ENCODE peak calls at places on chromosomes 6 and 20, in nine cellular contexts. One of them, this sample, is unnamed.

GRCh38 chr20:37297066-37297736 is 7.7 kb downstream of the MANBAL start:
- DNase-seq in A549: no peak
- DNase-seq in SK-N-SH: no peak
- DNase-seq in Panc1: no peak
- DNase-seq in fibroblast of the aortic adventitia: peak
- DNase-seq in neural progenitor cell: no peak
- DNase-seq in GM10248: no peak
- DNase-seq in breast epithelium: peak
- DNase-seq in cardiac muscle cell: peak
- DNase-seq in this sample: no peak

GRCh38 chr20:9417665-9418064 is 96.7 kb upstream of the LAMP5 start:
- DNase-seq in A549: no peak
- DNase-seq in SK-N-SH: no peak
- DNase-seq in Panc1: no peak
- DNase-seq in fibroblast of the aortic adventitia: peak
- DNase-seq in neural progenitor cell: no peak
- DNase-seq in GM10248: no peak
- DNase-seq in breast epithelium: no peak
- DNase-seq in cardiac muscle cell: peak
- DNase-seq in this sample: no peak

GRCh38 chr6:160534050-160534696 is 129.9 kb downstream of the LPA start:
- DNase-seq in A549: peak
- DNase-seq in SK-N-SH: peak
- DNase-seq in Panc1: no peak
- DNase-seq in fibroblast of the aortic adventitia: peak
- DNase-seq in neural progenitor cell: peak
- DNase-seq in GM10248: peak
- DNase-seq in breast epithelium: peak
- DNase-seq in cardiac muscle cell: peak
- DNase-seq in this sample: peak

GRCh38 chr20:44166477-44166876 is 20.5 kb downstream of the JPH2 start:
- DNase-seq in A549: peak
- DNase-seq in SK-N-SH: no peak
- DNase-seq in Panc1: no peak
- DNase-seq in fibroblast of the aortic adventitia: peak
- DNase-seq in neural progenitor cell: no peak
- DNase-seq in GM10248: no peak
- DNase-seq in breast epithelium: no peak
- DNase-seq in cardiac muscle cell: peak
- DNase-seq in this sample: no peak

GRCh38 chr6:104771258-104771832 is 88.4 kb downstream of the HACE1 start:
- DNase-seq in A549: peak
- DNase-seq in SK-N-SH: peak
- DNase-seq in Panc1: peak
- DNase-seq in fibroblast of the aortic adventitia: peak
- DNase-seq in neural progenitor cell: no peak
- DNase-seq in GM10248: peak
- DNase-seq in breast epithelium: no peak
- DNase-seq in cardiac muscle cell: peak
- DNase-seq in this sample: no peak

GRCh38 chr6:38264605-38265004 is 375.1 kb downstream of the BTBD9 start:
- DNase-seq in A549: peak
- DNase-seq in SK-N-SH: no peak
- DNase-seq in Panc1: no peak
- DNase-seq in fibroblast of the aortic adventitia: no peak
- DNase-seq in neural progenitor cell: peak
- DNase-seq in GM10248: no peak
- DNase-seq in breast epithelium: no peak
- DNase-seq in cardiac muscle cell: no peak
- DNase-seq in this sample: no peak

GRCh38 chr6:167543602-167544506 is 219.0 kb downstream of the TTLL2 start:
- DNase-seq in A549: no peak
- DNase-seq in SK-N-SH: no peak
- DNase-seq in Panc1: no peak
- DNase-seq in fibroblast of the aortic adventitia: peak
- DNase-seq in neural progenitor cell: no peak
- DNase-seq in GM10248: no peak
- DNase-seq in breast epithelium: no peak
- DNase-seq in cardiac muscle cell: peak
- DNase-seq in this sample: no peak

GRCh38 chr20:278181-278580 is 12.4 kb downstream of the C20orf96 start:
- DNase-seq in A549: no peak
- DNase-seq in SK-N-SH: no peak
- DNase-seq in Panc1: no peak
- DNase-seq in fibroblast of the aortic adventitia: no peak
- DNase-seq in neural progenitor cell: no peak
- DNase-seq in GM10248: no peak
- DNase-seq in breast epithelium: no peak
- DNase-seq in cardiac muscle cell: no peak
- DNase-seq in this sample: no peak

GRCh38 chr6:129748212-129748900 is 38.4 kb upstream of the ARHGAP18 start:
- DNase-seq in A549: no peak
- DNase-seq in SK-N-SH: no peak
- DNase-seq in Panc1: no peak
- DNase-seq in fibroblast of the aortic adventitia: peak
- DNase-seq in neural progenitor cell: no peak
- DNase-seq in GM10248: peak
- DNase-seq in breast epithelium: peak
- DNase-seq in cardiac muscle cell: peak
- DNase-seq in this sample: no peak

GRCh38 chr6:40436685-40437604 is 150.2 kb downstream of the LRFN2 start:
- DNase-seq in A549: no peak
- DNase-seq in SK-N-SH: peak
- DNase-seq in Panc1: no peak
- DNase-seq in fibroblast of the aortic adventitia: peak
- DNase-seq in neural progenitor cell: no peak
- DNase-seq in GM10248: no peak
- DNase-seq in breast epithelium: no peak
- DNase-seq in cardiac muscle cell: peak
- DNase-seq in this sample: no peak

GRCh38 chr20:49497217-49497560 is 14.7 kb upstream of the KCNB1 start:
- DNase-seq in A549: no peak
- DNase-seq in SK-N-SH: no peak
- DNase-seq in Panc1: no peak
- DNase-seq in fibroblast of the aortic adventitia: no peak
- DNase-seq in neural progenitor cell: no peak
- DNase-seq in GM10248: no peak
- DNase-seq in breast epithelium: no peak
- DNase-seq in cardiac muscle cell: peak
- DNase-seq in this sample: no peak

GRCh38 chr20:61253264-61253639 is 1.2 kb downstream of the CDH4 start:
- DNase-seq in A549: peak
- DNase-seq in SK-N-SH: peak
- DNase-seq in Panc1: no peak
- DNase-seq in fibroblast of the aortic adventitia: no peak
- DNase-seq in neural progenitor cell: peak
- DNase-seq in GM10248: no peak
- DNase-seq in breast epithelium: no peak
- DNase-seq in cardiac muscle cell: peak
- DNase-seq in this sample: peak

GRCh38 chr20:50518270-50518721 is 8.1 kb downstream of the PTPN1 start:
- DNase-seq in A549: no peak
- DNase-seq in SK-N-SH: no peak
- DNase-seq in Panc1: no peak
- DNase-seq in fibroblast of the aortic adventitia: peak
- DNase-seq in neural progenitor cell: no peak
- DNase-seq in GM10248: no peak
- DNase-seq in breast epithelium: no peak
- DNase-seq in cardiac muscle cell: peak
- DNase-seq in this sample: no peak

GRCh38 chr6:10595731-10596664 is 74.8 kb downstream of the GCNT2 start:
- DNase-seq in A549: no peak
- DNase-seq in SK-N-SH: no peak
- DNase-seq in Panc1: no peak
- DNase-seq in fibroblast of the aortic adventitia: no peak
- DNase-seq in neural progenitor cell: no peak
- DNase-seq in GM10248: peak
- DNase-seq in breast epithelium: no peak
- DNase-seq in cardiac muscle cell: no peak
- DNase-seq in this sample: no peak

GRCh38 chr6:35757461-35758123 is 18.8 kb upstream of the CLPSL2 start:
- DNase-seq in A549: peak
- DNase-seq in SK-N-SH: no peak
- DNase-seq in Panc1: no peak
- DNase-seq in fibroblast of the aortic adventitia: peak
- DNase-seq in neural progenitor cell: peak
- DNase-seq in GM10248: peak
- DNase-seq in breast epithelium: no peak
- DNase-seq in cardiac muscle cell: peak
- DNase-seq in this sample: peak

GRCh38 chr20:58892126-58892931 is 39.8 kb downstream of the GNAS start:
- DNase-seq in A549: peak
- DNase-seq in SK-N-SH: peak
- DNase-seq in Panc1: peak
- DNase-seq in fibroblast of the aortic adventitia: peak
- DNase-seq in neural progenitor cell: peak
- DNase-seq in GM10248: peak
- DNase-seq in breast epithelium: peak
- DNase-seq in cardiac muscle cell: peak
- DNase-seq in this sample: peak

GRCh38 chr6:22536111-22536510 is 33.3 kb upstream of the HDGFL1 start:
- DNase-seq in A549: no peak
- DNase-seq in SK-N-SH: no peak
- DNase-seq in Panc1: no peak
- DNase-seq in fibroblast of the aortic adventitia: no peak
- DNase-seq in neural progenitor cell: no peak
- DNase-seq in GM10248: no peak
- DNase-seq in breast epithelium: no peak
- DNase-seq in cardiac muscle cell: no peak
- DNase-seq in this sample: no peak

GRCh38 chr6:160043784-160044183 is 74.9 kb downstream of the IGF2R start:
- DNase-seq in A549: no peak
- DNase-seq in SK-N-SH: no peak
- DNase-seq in Panc1: no peak
- DNase-seq in fibroblast of the aortic adventitia: no peak
- DNase-seq in neural progenitor cell: no peak
- DNase-seq in GM10248: no peak
- DNase-seq in breast epithelium: no peak
- DNase-seq in cardiac muscle cell: no peak
- DNase-seq in this sample: no peak

GRCh38 chr20:40511478-40511877 is 177.6 kb downstream of the MAFB start:
- DNase-seq in A549: no peak
- DNase-seq in SK-N-SH: no peak
- DNase-seq in Panc1: no peak
- DNase-seq in fibroblast of the aortic adventitia: peak
- DNase-seq in neural progenitor cell: no peak
- DNase-seq in GM10248: no peak
- DNase-seq in breast epithelium: peak
- DNase-seq in cardiac muscle cell: peak
- DNase-seq in this sample: no peak

GRCh38 chr20:50982372-50982771 is 23.8 kb downstream of the MOCS3 start:
- DNase-seq in A549: peak
- DNase-seq in SK-N-SH: no peak
- DNase-seq in Panc1: no peak
- DNase-seq in fibroblast of the aortic adventitia: peak
- DNase-seq in neural progenitor cell: no peak
- DNase-seq in GM10248: no peak
- DNase-seq in breast epithelium: peak
- DNase-seq in cardiac muscle cell: peak
- DNase-seq in this sample: no peak

GRCh38 chr20:40471261-40471629 is 217.8 kb downstream of the MAFB start:
- DNase-seq in A549: no peak
- DNase-seq in SK-N-SH: peak
- DNase-seq in Panc1: no peak
- DNase-seq in fibroblast of the aortic adventitia: no peak
- DNase-seq in neural progenitor cell: peak
- DNase-seq in GM10248: no peak
- DNase-seq in breast epithelium: no peak
- DNase-seq in cardiac muscle cell: no peak
- DNase-seq in this sample: peak

GRCh38 chr6:86682297-86682696 is 255.0 kb upstream of the HTR1E start:
- DNase-seq in A549: no peak
- DNase-seq in SK-N-SH: no peak
- DNase-seq in Panc1: no peak
- DNase-seq in fibroblast of the aortic adventitia: no peak
- DNase-seq in neural progenitor cell: no peak
- DNase-seq in GM10248: no peak
- DNase-seq in breast epithelium: no peak
- DNase-seq in cardiac muscle cell: no peak
- DNase-seq in this sample: no peak
- TF ChIP-seq CTCF in A549: no peak
- TF ChIP-seq CTCF in SK-N-SH: no peak
- TF ChIP-seq CTCF in Panc1: no peak
- TF ChIP-seq CTCF in fibroblast of the aortic adventitia: no peak
- TF ChIP-seq CTCF in neural progenitor cell: no peak
- TF ChIP-seq CTCF in GM10248: no peak
- TF ChIP-seq CTCF in breast epithelium: no peak
- TF ChIP-seq CTCF in cardiac muscle cell: no peak
- TF ChIP-seq CTCF in this sample: no peak

GRCh38 chr6:33454009-33454946 is at the start of gene ZBTB9:
- DNase-seq in A549: peak
- DNase-seq in SK-N-SH: peak
- DNase-seq in Panc1: peak
- DNase-seq in fibroblast of the aortic adventitia: peak
- DNase-seq in neural progenitor cell: peak
- DNase-seq in GM10248: peak
- DNase-seq in breast epithelium: peak
- DNase-seq in cardiac muscle cell: peak
- DNase-seq in this sample: peak
- TF ChIP-seq CTCF in A549: no peak
- TF ChIP-seq CTCF in SK-N-SH: no peak
- TF ChIP-seq CTCF in Panc1: no peak
- TF ChIP-seq CTCF in fibroblast of the aortic adventitia: no peak
- TF ChIP-seq CTCF in neural progenitor cell: no peak
- TF ChIP-seq CTCF in GM10248: no peak
- TF ChIP-seq CTCF in breast epithelium: no peak
- TF ChIP-seq CTCF in cardiac muscle cell: no peak
- TF ChIP-seq CTCF in this sample: no peak

DNA sequence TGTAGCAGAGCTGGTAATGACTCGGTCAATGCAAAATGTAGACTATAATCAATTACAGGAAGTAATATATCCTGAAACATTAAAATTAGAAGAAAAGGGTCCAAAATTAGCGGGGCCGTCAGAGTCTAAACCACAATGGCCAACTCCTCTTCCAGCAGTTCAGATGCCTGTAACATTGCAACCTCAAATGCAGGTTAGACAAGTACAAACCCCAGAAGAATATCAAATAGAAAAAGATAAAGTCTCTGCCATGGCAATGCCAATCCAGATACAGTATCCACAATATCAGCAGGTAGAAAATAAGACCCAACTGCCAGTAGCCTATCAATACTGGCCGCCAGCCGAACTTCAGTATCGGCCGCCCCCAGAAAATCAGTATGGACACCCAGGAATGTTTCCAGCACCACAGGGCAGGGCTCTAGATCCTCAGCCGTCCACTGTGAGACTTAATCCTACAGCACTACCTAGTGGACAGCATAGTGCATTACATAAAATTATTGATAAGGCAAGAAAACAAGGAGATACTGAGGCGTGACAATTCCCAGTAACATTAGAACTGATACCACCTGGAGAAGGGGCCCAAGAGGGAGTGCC is 158.4 kb downstream of the GPX5 start:
- DNase-seq in A549: peak
- DNase-seq in SK-N-SH: peak
- DNase-seq in Panc1: peak
- DNase-seq in fibroblast of the aortic adventitia: peak
- DNase-seq in neural progenitor cell: peak
- DNase-seq in GM10248: no peak
- DNase-seq in breast epithelium: no peak
- DNase-seq in cardiac muscle cell: peak
- DNase-seq in this sample: peak
- TF ChIP-seq CTCF in A549: peak
- TF ChIP-seq CTCF in SK-N-SH: peak
- TF ChIP-seq CTCF in Panc1: peak
- TF ChIP-seq CTCF in fibroblast of the aortic adventitia: peak
- TF ChIP-seq CTCF in neural progenitor cell: peak
- TF ChIP-seq CTCF in GM10248: peak
- TF ChIP-seq CTCF in breast epithelium: peak
- TF ChIP-seq CTCF in cardiac muscle cell: peak
- TF ChIP-seq CTCF in this sample: peak

GRCh38 chr20:24305366-24305765 is 164.1 kb upstream of the SYNDIG1 start:
- DNase-seq in A549: no peak
- DNase-seq in SK-N-SH: no peak
- DNase-seq in Panc1: no peak
- DNase-seq in fibroblast of the aortic adventitia: no peak
- DNase-seq in neural progenitor cell: no peak
- DNase-seq in GM10248: no peak
- DNase-seq in breast epithelium: no peak
- DNase-seq in cardiac muscle cell: no peak
- DNase-seq in this sample: no peak
- TF ChIP-seq CTCF in A549: no peak
- TF ChIP-seq CTCF in SK-N-SH: no peak
- TF ChIP-seq CTCF in Panc1: no peak
- TF ChIP-seq CTCF in fibroblast of the aortic adventitia: no peak
- TF ChIP-seq CTCF in neural progenitor cell: no peak
- TF ChIP-seq CTCF in GM10248: no peak
- TF ChIP-seq CTCF in breast epithelium: no peak
- TF ChIP-seq CTCF in cardiac muscle cell: no peak
- TF ChIP-seq CTCF in this sample: no peak